ENCODE peak calls at places on chromosome 14, in seven cellular contexts. D, U, V, P, A, N and Q are unnamed samples.

GRCh38 chr14:76152333-76152681 is 585 bp downstream of the GPATCH2L start:
- DNase-seq in D (peak; percentile 69), U (peak; percentile 82), V (peak; percentile 90), P (peak; percentile 88), A (peak; percentile 96), N (peak; percentile 75), Q (peak; percentile 64)

GRCh38 chr14:35543006-35543405 is 9.0 kb downstream of the INSM2 start:
- DNase-seq in D (no peak), U (no peak), V (no peak), P (no peak), A (no peak), N (no peak), Q (no peak)

GRCh38 chr14:104882325-104882973 is 17.4 kb downstream of the CEP170B start:
- DNase-seq in D (no peak), U (no peak), V (peak; percentile 68), P (peak; percentile 76), A (no peak), N (peak; percentile 8), Q (peak; percentile 89)

GRCh38 chr14:95533822-95534221 is 1.0 kb upstream of the GLRX5 start:
- DNase-seq in D (no peak), U (no peak), V (peak; percentile 81), P (no peak), A (peak; percentile 58), N (no peak), Q (no peak)

GRCh38 chr14:102772781-102773570 is 4.3 kb upstream of the TRAF3 start:
- DNase-seq in D (no peak), U (no peak), V (peak; percentile 84), P (no peak), A (peak; percentile 16), N (no peak), Q (no peak)

GRCh38 chr14:80278293-80279037 is 67.2 kb upstream of the DIO2 start:
- DNase-seq in D (no peak), U (no peak), V (no peak), P (no peak), A (peak; percentile 61), N (peak; percentile 30), Q (peak; percentile 8)

GRCh38 chr14:76696361-76696760 is 64.9 kb upstream of the VASH1 start:
- DNase-seq in D (no peak), U (no peak), V (no peak), P (peak; percentile 12), A (no peak), N (no peak), Q (no peak)

GRCh38 chr14:91755560-91755959 is 23.7 kb upstream of the CATSPERB start:
- DNase-seq in D (no peak), U (no peak), V (no peak), P (peak; percentile 89), A (peak; percentile 51), N (no peak), Q (peak; percentile 88)

GRCh38 chr14:73244541-73244940 is 7.2 kb downstream of the PAPLN start:
- DNase-seq in D (no peak), U (no peak), V (peak; percentile 51), P (no peak), A (no peak), N (no peak), Q (no peak)

GRCh38 chr14:73248294-73248868 is 11.1 kb downstream of the PAPLN start:
- DNase-seq in D (no peak), U (no peak), V (peak; percentile 42), P (peak; percentile 74), A (peak; percentile 40), N (no peak), Q (no peak)

GRCh38 chr14:73249108-73249507 is 11.8 kb downstream of the PAPLN start:
- DNase-seq in D (no peak), U (no peak), V (no peak), P (no peak), A (no peak), N (no peak), Q (no peak)

GRCh38 chr14:73245401-73246325 is 8.4 kb downstream of the PAPLN start:
- DNase-seq in D (no peak), U (no peak), V (peak; percentile 95), P (peak; percentile 57), A (no peak), N (peak; percentile 67), Q (peak; percentile 25)

GRCh38 chr14:73246387-73247150 is 9.3 kb downstream of the PAPLN start:
- DNase-seq in D (no peak), U (no peak), V (peak; percentile 53), P (no peak), A (no peak), N (no peak), Q (no peak)
- H3K4me3 ChIP-seq in D (peak overlapping the region; percentile 51), U (peak overlapping the region; percentile 37), V (peak overlapping the region; percentile 48), P (peak overlapping the region; percentile 74), A (no peak overlapping the region), N (peak overlapping the region; percentile 59), Q (no peak overlapping the region)

GRCh38 chr14:97354119-97354722 is 557.0 kb downstream of the VRK1 start:
- DNase-seq in D (no peak), U (no peak), V (no peak), P (no peak), A (no peak), N (no peak), Q (no peak)
- H3K27me3 ChIP-seq in D (no peaks in the 10 kb centered on the region), U (no peaks in the 10 kb centered on the region), V (no peaks in the 10 kb centered on the region), P (no peaks in the 10 kb centered on the region), A (no peaks in the 10 kb centered on the region), N (no peaks in the 10 kb centered on the region), Q (no peaks in the 10 kb centered on the region)

GRCh38 chr14:106115401-106115800 is 589.0 kb downstream of the TMEM121 start:
- DNase-seq in D (no peak), U (no peak), V (no peak), P (no peak), A (no peak), N (no peak), Q (no peak)
- H3K27ac ChIP-seq in D (no peak overlapping the region), U (no peak overlapping the region), V (no peak overlapping the region), P (no peak overlapping the region), A (no peak overlapping the region), N (no peak overlapping the region), Q (no peak overlapping the region)

DNA sequence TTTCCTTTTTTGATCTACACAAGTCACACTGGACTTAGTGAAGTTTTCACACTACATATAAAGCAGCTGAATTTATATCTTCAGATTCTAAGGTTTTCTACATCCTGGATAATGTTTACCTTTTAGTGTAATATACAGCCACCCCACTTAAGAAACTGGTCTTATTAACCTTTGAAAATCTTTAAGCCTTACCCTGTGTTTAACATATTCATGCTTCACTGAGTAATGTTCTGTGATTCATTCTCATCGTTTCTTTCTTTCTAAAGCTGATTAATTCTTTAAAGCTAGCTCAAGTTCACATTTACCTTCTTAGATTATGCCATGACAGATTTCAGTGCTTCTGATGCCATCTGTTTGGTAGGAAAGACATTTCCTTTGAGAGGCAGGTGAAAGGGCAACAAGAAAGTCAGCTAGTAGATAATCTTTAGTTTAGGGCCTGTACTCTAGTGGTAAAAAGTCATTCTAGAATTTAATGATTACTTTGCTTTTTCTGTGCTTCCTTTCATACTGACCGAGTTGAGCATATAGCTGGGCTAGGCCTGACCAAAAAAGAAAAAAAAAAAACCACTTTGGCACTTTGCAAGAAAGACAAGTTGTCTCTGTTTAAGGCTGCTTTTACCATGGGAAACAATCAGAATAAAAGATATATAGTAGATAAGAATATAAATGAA is 690.9 kb upstream of the FBXO33 start:
- DNase-seq in D (no peak), U (no peak), V (no peak), P (no peak), A (peak; percentile 58), N (no peak), Q (no peak)
- H3K4me3 ChIP-seq in D (no peak overlapping the region), U (no peak overlapping the region), V (no peak overlapping the region), P (no peak overlapping the region), A (no peak overlapping the region), N (no peak overlapping the region), Q (no peak overlapping the region)

GRCh38 chr14:74464785-74465184 is 28.3 kb downstream of the NPC2 start:
- DNase-seq in D (no peak), U (no peak), V (no peak), P (no peak), A (no peak), N (no peak), Q (no peak)
- H3K27me3 ChIP-seq in D (no peaks in the 10 kb centered on the region), U (no peaks in the 10 kb centered on the region), V (no peaks in the 10 kb centered on the region), P (no peaks in the 10 kb centered on the region), A (peaks cover 12% of the 10 kb centered on the region), N (no peaks in the 10 kb centered on the region), Q (no peaks in the 10 kb centered on the region)

GRCh38 chr14:70013269-70013873 is 134.2 kb downstream of the SMOC1 start:
- DNase-seq in D (no peak), U (no peak), V (no peak), P (peak; percentile 37), A (peak; percentile 34), N (no peak), Q (peak; percentile 41)

GRCh38 chr14:70011708-70012107 is 132.5 kb downstream of the SMOC1 start:
- DNase-seq in D (no peak), U (no peak), V (no peak), P (no peak), A (no peak), N (no peak), Q (no peak)

GRCh38 chr14:70008863-70009262 is 129.6 kb downstream of the SMOC1 start:
- DNase-seq in D (no peak), U (no peak), V (no peak), P (no peak), A (no peak), N (no peak), Q (no peak)

GRCh38 chr14:70009961-70010360 is 130.7 kb downstream of the SMOC1 start:
- DNase-seq in D (no peak), U (peak; percentile 71), V (no peak), P (peak; percentile 90), A (no peak), N (no peak), Q (no peak)

DNA sequence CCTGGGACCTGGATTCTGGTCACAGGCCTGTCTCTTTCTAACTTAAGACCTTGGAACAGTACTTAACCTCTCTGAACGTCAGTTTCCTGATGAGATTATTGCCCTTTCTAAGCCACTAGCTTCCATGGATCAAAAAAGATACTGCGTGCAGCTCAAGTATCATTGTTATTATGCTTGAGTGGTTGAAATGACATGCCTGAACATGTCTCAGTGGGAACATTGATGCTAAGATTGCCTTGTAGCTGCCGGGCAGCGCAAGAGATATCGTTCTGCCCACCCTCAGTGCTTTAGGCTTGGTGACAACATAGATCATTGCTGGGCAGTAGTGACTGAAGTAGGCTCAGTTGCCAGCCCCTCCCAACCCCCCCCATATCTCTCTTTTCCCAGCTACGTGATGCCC is 131.9 kb downstream of the SMOC1 start:
- DNase-seq in D (no peak), U (no peak), V (no peak), P (peak; percentile 74), A (no peak), N (no peak), Q (no peak)
- H3K27ac ChIP-seq in D (no peak overlapping the region), U (no peak overlapping the region), V (no peak overlapping the region), P (peak overlapping the region; percentile 66), A (no peak overlapping the region), N (no peak overlapping the region), Q (no peak overlapping the region)